ENCODE peak calls at places on chromosomes 7 and 10, in four cellular contexts. E is foreskin fibroblast, C is WTC11, T is HepG2. W is an unnamed sample.

GRCh38 chr7:123437447-123437995 is 96.9 kb downstream of the IQUB start:
- DNase-seq in E (no peak), C (no peak), T (no peak), W (no peak)

GRCh38 chr7:142887282-142888015 is 1.9 kb upstream of the TRPV6 start:
- DNase-seq in E (no peak), C (no peak), T (no peak), W (no peak)

GRCh38 chr10:130727766-130728490 is 583.6 kb downstream of the TCERG1L start:
- DNase-seq in E (no peak), C (no peak), T (no peak), W (no peak)

GRCh38 chr7:7596156-7596555 is 29.5 kb downstream of the MIOS start:
- DNase-seq in E (no peak), C (no peak), T (no peak), W (no peak)

GRCh38 chr10:77983384-77984341 is 45.7 kb downstream of the POLR3A start:
- DNase-seq in E (peak), C (no peak), T (no peak), W (peak)

GRCh38 chr10:94315975-94316464 is 46.7 kb downstream of the NOC3L start:
- DNase-seq in E (peak), C (no peak), T (peak), W (peak)

GRCh38 chr7:138904122-138904435 is 77.1 kb downstream of the KIAA1549 start:
- DNase-seq in E (no peak), C (no peak), T (no peak), W (no peak)

GRCh38 chr7:106425017-106425719 is 140.4 kb upstream of the NAMPT start:
- DNase-seq in E (peak), C (no peak), T (no peak), W (peak)

GRCh38 chr10:133260895-133261725 is 15.6 kb downstream of the ADAM8 start:
- DNase-seq in E (no peak), C (no peak), T (no peak), W (no peak)

GRCh38 chr7:77649950-77650349 is 46.3 kb upstream of the RSBN1L start:
- DNase-seq in E (peak), C (no peak), T (peak), W (peak)

GRCh38 chr7:151925446-151926335 is 30.6 kb upstream of the GALNTL5 start:
- DNase-seq in E (no peak), C (no peak), T (no peak), W (no peak)

DNA sequence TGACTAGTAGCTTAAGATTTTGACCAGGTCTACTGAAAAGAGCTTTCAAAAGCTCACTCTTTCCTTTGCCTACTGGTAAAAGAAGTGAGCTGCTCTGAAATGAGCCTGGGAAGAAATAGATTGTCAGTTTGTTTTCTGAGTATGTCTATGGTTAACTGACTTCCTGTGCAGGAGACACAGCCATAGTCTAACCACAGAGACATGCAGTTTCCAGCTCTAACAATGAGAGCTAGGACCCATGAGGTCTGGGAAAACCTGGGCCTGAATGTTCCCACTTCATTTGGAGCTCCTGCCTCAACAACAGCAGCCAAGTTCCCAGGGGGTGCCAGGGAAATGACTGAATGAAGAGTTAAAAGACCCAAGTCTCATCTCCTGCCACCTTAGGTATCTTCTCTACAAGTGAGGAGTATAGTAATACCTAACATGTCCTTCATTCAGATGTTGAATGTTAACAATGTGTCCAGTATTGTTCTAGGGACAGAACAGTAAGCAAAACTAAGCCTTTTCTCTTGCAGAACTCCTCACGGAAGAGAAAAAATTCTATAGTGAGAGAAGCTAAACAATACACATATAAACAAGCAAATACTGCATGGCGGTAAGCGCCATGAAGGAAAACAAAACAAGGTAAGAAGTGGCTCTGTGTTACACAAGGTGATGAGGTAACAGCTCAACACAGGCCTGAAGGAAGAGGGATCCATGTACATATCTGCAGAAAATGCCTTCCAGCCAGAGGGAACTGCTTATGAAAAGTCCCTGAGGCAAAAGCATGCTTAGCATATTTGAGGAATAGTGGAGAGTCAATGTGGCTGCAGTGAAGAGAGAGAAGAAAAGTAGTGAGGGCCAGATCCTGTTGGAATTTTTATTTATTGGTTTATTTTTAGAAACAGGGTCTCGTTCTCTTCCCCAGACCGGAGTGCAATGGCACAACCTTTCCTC is 26.4 kb upstream of the ANKRD1 start:
- DNase-seq in E (no peak), C (no peak), T (no peak), W (peak)
- TF ChIP-seq CTCF in E (no peak), C (no peak), T (no peak), W (no peak)

DNA sequence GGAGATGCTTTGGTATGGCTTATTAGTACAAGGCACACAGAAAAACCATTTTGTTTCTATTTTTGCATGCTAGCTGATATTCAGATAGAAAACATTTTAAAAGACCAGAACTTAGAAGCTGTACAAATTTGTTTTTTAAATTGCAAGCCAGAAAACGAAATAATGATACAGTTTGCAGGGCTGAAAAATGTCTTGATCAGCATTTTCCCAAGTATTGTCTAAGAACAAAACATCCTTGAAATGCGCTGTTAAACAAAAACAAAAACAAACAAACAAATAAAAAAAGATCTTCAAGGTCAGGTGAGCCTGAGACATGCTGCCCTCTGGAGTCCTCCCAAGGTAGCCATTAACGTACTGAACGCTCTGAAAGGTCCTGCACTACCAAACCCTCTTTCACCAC is 98.3 kb downstream of the VIM start:
- DNase-seq in E (no peak), C (no peak), T (no peak), W (no peak)
- TF ChIP-seq CTCF in E (no peak), C (no peak), T (no peak), W (no peak)

DNA sequence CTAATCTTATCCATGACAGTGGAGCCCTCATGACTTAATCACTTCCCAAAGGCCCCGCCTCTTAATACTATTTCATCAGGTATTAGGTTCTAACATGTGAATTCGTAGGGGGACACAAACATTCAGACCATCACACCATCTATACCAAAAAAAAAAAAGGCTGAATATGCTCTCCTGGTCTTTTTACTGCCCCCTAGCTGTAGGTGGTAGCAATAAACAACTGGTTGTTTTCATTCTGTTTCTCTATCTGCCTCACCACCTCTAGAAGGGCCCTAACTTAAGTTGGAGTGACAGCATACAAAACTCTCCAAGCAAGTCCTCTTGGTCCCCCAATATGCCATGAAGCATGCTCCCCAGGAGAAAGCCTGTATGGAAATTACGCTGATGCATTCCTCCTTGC is 94.1 kb downstream of the GRM8 start:
- DNase-seq in E (no peak), C (no peak), T (peak), W (no peak)
- TF ChIP-seq CTCF in E (no peak), C (peak), T (peak), W (peak)

DNA sequence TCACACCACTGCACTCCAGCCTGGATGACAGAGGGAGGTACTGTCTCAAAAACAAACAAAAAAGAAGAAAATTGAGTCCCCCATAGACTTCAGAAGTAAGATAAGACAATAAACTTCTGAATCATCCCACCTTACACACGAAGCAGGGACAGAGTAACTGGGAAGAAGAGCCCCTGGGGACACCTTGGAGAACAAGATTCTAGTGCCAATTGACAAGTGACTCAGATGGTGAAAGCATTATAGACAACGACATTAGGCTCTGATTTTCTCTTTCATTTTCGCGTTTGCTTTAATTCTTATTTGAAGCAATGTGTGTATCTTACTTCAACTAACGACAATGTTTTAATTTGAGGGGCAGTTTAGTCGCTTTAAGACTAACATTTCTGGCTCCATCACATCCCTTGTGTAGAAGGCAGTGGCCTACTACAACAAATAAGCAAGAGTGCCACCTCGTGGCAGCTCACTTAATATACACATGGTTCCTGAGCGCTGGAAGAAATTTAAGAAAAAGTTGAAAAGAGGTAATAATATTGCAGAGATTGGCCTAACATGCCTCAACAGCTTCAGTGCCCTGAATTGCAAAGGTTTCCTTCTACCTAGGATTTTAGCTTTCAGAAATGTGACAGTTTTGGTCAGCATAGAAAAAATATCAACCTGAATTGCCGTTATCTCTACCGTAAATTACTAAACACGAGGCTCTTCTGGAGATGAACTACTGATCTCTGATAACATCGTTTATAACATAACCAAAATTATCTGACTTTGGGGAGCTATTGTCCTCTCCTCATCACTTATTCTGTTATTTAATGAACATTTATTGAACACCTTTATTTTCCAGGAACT is 36.7 kb downstream of the ASNS start:
- DNase-seq in E (peak), C (peak), T (peak), W (peak)
- TF ChIP-seq CTCF in E (peak), C (peak), T (peak), W (peak)